ENCODE peak calls at places on chromosomes 5 and 9, in five cellular contexts. W, R, M, Y and V are unnamed samples.
A peak's percentile ranks its signal among the peaks of the same experiment; 100 is the strongest.

GRCh38 chr5:180080670-180081280 is 9.2 kb upstream of the RNF130 start:
- DNase-seq in Y (no peak), M (no peak), R (no peak), W (no peak), V (no peak)

GRCh38 chr5:137022043-137022442 is 477.1 kb downstream of the SPOCK1 start:
- DNase-seq in W (no peak), Y (no peak), M (no peak), R (no peak), V (no peak)

GRCh38 chr9:36037580-36038169 is 962 bp downstream of the RECK start:
- DNase-seq in R (no peak), M (no peak), Y (no peak), W (no peak), V (peak; percentile 17)

GRCh38 chr9:114025760-114026159 is 52.3 kb downstream of the AMBP start:
- DNase-seq in W (no peak), M (no peak), Y (peak; percentile 28), R (no peak), V (no peak)

GRCh38 chr9:86795861-86796497 is 151.3 kb downstream of the GAS1 start:
- DNase-seq in Y (no peak), R (no peak), M (no peak), W (no peak), V (no peak)

GRCh38 chr5:133718457-133718856 is 106.1 kb upstream of the FSTL4 start:
- DNase-seq in R (no peak), Y (no peak), W (no peak), M (no peak), V (no peak)

GRCh38 chr5:153900703-153901395 is 137.9 kb downstream of the FAM114A2 start:
- DNase-seq in R (no peak), Y (no peak), W (no peak), M (no peak), V (no peak)

GRCh38 chr9:32955655-32956478 is 45.6 kb downstream of the APTX start:
- DNase-seq in R (no peak), W (no peak), M (no peak), Y (peak; percentile 52), V (no peak)

GRCh38 chr5:88214655-88215054 is 54.0 kb downstream of the TMEM161B start:
- DNase-seq in M (no peak), W (no peak), Y (no peak), R (no peak), V (no peak)

GRCh38 chr5:141879941-141880738 is 1.9 kb upstream of the PCDH1 start:
- DNase-seq in R (no peak), Y (no peak), M (no peak), W (no peak), V (no peak)

GRCh38 chr5:18091758-18092157 is 457.5 kb downstream of the TAF11L14 start:
- DNase-seq in W (no peak), Y (no peak), M (no peak), R (no peak), V (no peak)

GRCh38 chr5:893137-893506 is 438 bp downstream of the TRIP13 start:
- DNase-seq in R (peak; percentile 20), M (no peak), W (no peak), Y (no peak), V (no peak)

GRCh38 chr9:127198587-127198986 is 66.0 kb upstream of the GARNL3 start:
- DNase-seq in Y (no peak), M (no peak), R (no peak), W (no peak), V (no peak)

GRCh38 chr9:72012642-72013041 is 47.8 kb downstream of the C9orf57 start:
- DNase-seq in W (peak; percentile 75), Y (no peak), R (no peak), M (no peak), V (no peak)

GRCh38 chr9:76835571-76836283 is 70.2 kb downstream of the PRUNE2 start:
- DNase-seq in R (no peak), M (no peak), W (no peak), Y (no peak), V (peak; percentile 6)

GRCh38 chr5:67215592-67216471 is 19.2 kb upstream of the CD180 start:
- DNase-seq in W (peak; percentile 71), R (peak; percentile 25), Y (no peak), M (peak; percentile 79), V (no peak)

GRCh38 chr9:132986114-132986513 is 7.6 kb downstream of the GFI1B start:
- DNase-seq in M (no peak), Y (no peak), R (no peak), W (no peak), V (no peak)

GRCh38 chr5:150521939-150522503 is 14.1 kb downstream of the NDST1 start:
- DNase-seq in R (no peak), W (no peak), Y (no peak), M (no peak), V (no peak)

GRCh38 chr9:14294659-14295058 is 19.3 kb downstream of the NFIB start:
- DNase-seq in Y (no peak), R (no peak), M (no peak), W (no peak), V (no peak)

GRCh38 chr5:6282360-6282759 is 96.0 kb downstream of the MED10 start:
- DNase-seq in W (no peak), M (no peak), Y (no peak), R (no peak), V (no peak)

GRCh38 chr9:133658442-133659431 is 22.6 kb downstream of the DBH start:
- DNase-seq in R (peak; percentile 43), M (no peak), Y (peak; percentile 63), W (peak; percentile 81), V (peak; percentile 72)

GRCh38 chr9:105246656-105247162 is 2.3 kb downstream of the SLC44A1 start:
- DNase-seq in M (no peak), R (no peak), Y (no peak), W (no peak), V (no peak)

GRCh38 chr5:169416583-169417196 is 115.8 kb upstream of the SLIT3 start:
- DNase-seq in R (no peak), M (peak; percentile 44), Y (no peak), W (no peak), V (no peak)

GRCh38 chr5:39714036-39714698 is 289.4 kb upstream of the DAB2 start:
- DNase-seq in M (peak; percentile 3), R (peak; percentile 64), Y (no peak), W (peak; percentile 41), V (peak; percentile 27)
- TF ChIP-seq KDM1A in M (no peak), R (no peak), Y (no peak), W (no peak), V (no peak)

DNA sequence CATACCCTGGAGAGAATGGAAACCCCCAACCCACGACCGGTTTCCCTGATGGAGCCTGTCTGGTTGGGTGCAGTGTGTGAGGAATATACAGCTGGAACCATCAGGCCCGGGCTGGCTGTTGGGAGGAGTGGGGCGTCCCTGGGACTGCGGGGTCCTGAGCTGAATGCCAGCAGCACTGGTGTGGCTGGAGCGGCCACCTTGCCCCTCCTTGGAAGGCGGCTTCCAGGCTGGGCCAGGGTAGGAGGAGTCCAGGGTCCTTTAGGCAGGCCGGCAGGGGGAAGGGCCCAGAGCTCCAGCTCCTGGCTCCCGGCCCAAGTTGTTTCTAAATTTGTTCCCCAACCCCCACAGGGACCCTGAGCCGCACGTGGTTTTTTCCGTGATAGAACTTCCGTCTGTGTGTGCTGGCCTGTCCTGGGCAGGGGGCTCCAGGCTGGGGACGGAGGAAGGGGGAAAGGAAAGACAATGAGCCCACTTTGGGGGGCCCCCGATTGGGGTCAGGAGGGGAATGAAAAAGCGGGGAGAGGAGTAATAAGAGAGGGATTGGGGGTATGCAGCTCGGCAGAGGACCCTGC is 683 bp upstream of the TOR4A start:
- DNase-seq in M (no peak), Y (peak; percentile 68), W (peak; percentile 76), R (peak; percentile 93), V (peak; percentile 79)
- TF ChIP-seq KDM1A in M (no peak), Y (no peak), W (no peak), R (peak; percentile 6), V (no peak)

GRCh38 chr5:33460210-33460609 is 19.4 kb downstream of the TARS1 start:
- DNase-seq in Y (no peak), R (peak; percentile 72), W (no peak), M (no peak), V (no peak)
- TF ChIP-seq KDM1A in Y (no peak), R (no peak), W (no peak), M (no peak), V (no peak)

GRCh38 chr9:130058887-130059286 is 5.2 kb downstream of the GPR107 start:
- DNase-seq in W (no peak), M (no peak), R (no peak), Y (no peak), V (no peak)
- TF ChIP-seq KDM1A in W (no peak), M (no peak), R (no peak), Y (no peak), V (no peak)

GRCh38 chr5:73446631-73447233 is 1.8 kb downstream of the FOXD1 start:
- DNase-seq in Y (peak; percentile 64), M (no peak), R (peak; percentile 25), W (no peak), V (peak; percentile 35)
- TF ChIP-seq KDM1A in Y (no peak), M (no peak), R (no peak), W (no peak), V (no peak)

DNA sequence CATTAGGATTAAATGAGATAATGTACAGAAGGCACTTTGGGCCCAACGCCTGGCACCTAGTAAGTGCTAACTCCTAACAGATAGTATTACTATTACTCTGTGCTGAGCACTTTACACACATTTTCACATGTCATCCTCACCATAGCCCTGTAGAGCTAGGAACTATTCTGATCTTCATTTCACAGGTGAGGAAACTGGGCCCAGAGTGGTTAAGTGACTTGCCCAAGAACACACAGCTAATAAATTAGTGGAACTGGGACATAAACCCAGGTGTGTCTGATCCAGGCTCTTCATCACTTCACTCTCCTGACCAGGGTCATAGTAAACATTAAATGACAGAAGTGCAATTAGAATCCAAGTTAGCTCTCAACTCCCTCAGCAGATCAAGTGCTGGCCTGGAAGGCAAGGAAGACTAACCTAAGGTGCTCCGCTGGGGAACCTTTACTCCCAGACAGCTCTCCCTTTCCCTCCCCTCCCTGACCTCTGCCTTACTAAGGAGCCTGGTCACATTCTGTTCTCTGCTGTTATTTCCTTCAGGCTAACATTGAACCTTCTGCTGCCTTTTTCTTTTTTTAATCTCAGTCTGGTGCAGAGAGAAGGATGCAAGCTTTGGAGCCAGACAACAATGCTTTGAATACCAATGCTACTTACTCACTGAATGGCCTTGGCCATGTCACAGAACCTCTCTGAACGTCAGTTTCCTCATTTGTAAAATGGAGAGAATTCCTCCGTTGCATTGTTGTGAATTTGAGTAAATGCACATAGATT is 4.1 kb upstream of the ADRA1B start:
- DNase-seq in Y (no peak), W (no peak), M (no peak), R (no peak), V (peak; percentile 78)
- TF ChIP-seq KDM1A in Y (peak; percentile 55), W (no peak), M (no peak), R (no peak), V (peak; percentile 64)

DNA sequence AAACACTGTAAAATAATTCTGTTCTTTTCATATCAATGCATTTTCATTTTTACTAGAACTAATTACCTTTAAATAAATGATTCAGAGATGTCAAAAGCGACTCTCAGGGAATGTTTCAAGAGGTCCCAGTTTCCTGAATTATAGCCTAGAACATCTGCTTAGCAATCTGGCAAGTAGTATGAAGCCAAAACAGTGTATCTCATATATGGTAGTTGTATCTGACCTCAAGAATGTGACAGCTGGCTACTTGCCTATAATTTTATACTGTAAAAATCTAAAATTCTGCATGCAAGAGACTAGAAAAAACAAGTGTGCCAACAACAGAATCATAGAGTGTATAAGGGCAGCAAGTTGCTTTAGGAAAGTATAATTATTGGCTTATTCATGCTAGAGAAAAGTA is 187.7 kb upstream of the POU5F2 start:
- DNase-seq in Y (no peak), W (no peak), M (no peak), R (no peak), V (no peak)
- TF ChIP-seq KDM1A in Y (no peak), W (no peak), M (no peak), R (no peak), V (no peak)